ENCODE peak calls at places on chromosome 15, in eight cellular contexts. I is heart left ventricle; F is activated T-cell treated with anti-CD3 and anti-CD28 coated beads, Interleukin-2, amount 50 U/mL, for 4 hours; Q is NCI-H1417; B is activated CD8-positive, alpha-beta T cell treated with anti-CD3 and anti-CD28 coated beads for 36 hours; C is stimulated activated CD4-positive, alpha-beta T cell treated with anti-CD3 and anti-CD28 coated beads, Interleukin-15, amount 100 ng/mL, for 24 hours; M is fibroblast of villous mesenchyme; K is GM03348. J is an unnamed sample.

GRCh38 chr15:82995938-82996337 is 9.9 kb downstream of the RAMAC start:
- DNase-seq in I (no peak), Q (no peak), M (peak), K (no peak), F (no peak), B (no peak), C (no peak), J (no peak)

GRCh38 chr15:50055333-50056278 is 63.4 kb downstream of the ATP8B4 start:
- DNase-seq in B (no peak), C (no peak), M (peak), Q (no peak), I (no peak), F (no peak), K (peak), J (no peak)

GRCh38 chr15:68612533-68612932 is 33.7 kb downstream of the CORO2B start:
- DNase-seq in M (no peak), I (no peak), Q (no peak), B (no peak), C (no peak), K (no peak), F (no peak), J (no peak)

GRCh38 chr15:69085325-69086081 is 71.0 kb downstream of the NOX5 start:
- DNase-seq in B (no peak), I (no peak), C (no peak), M (no peak), Q (no peak), K (no peak), F (no peak), J (no peak)

GRCh38 chr15:88390502-88390901 is 76.7 kb downstream of the MRPL46 start:
- DNase-seq in I (no peak), K (no peak), C (no peak), M (no peak), B (no peak), F (no peak), Q (no peak), J (no peak)

GRCh38 chr15:38531509-38531908 is 33.1 kb downstream of the RASGRP1 start:
- DNase-seq in B (no peak), C (no peak), M (peak), I (no peak), F (no peak), Q (no peak), K (peak), J (no peak)

GRCh38 chr15:70523192-70523591 is 240.2 kb downstream of the UACA start:
- DNase-seq in F (no peak), Q (no peak), C (no peak), B (no peak), I (no peak), M (no peak), K (no peak), J (no peak)

GRCh38 chr15:92653836-92654524 is 1.6 kb downstream of the FAM174B start:
- DNase-seq in B (no peak), C (no peak), I (no peak), M (no peak), F (no peak), K (no peak), Q (peak), J (no peak)

GRCh38 chr15:98754283-98755022 is 106.1 kb downstream of the IGF1R start:
- DNase-seq in M (peak), I (no peak), Q (no peak), B (no peak), K (peak), C (no peak), F (no peak), J (no peak)

GRCh38 chr15:98416222-98416835 is 232.0 kb upstream of the IGF1R start:
- DNase-seq in I (no peak), B (no peak), M (no peak), Q (no peak), C (no peak), K (no peak), F (no peak), J (no peak)

GRCh38 chr15:33149919-33150318 is 44.6 kb downstream of the FMN1 start:
- DNase-seq in Q (no peak), C (no peak), F (no peak), K (no peak), M (peak), I (no peak), B (no peak), J (no peak)

GRCh38 chr15:89768071-89768500 is 8.0 kb upstream of the MESP2 start:
- DNase-seq in C (no peak), I (no peak), M (peak), B (no peak), F (no peak), K (peak), Q (no peak), J (no peak)